ENCODE peak calls at places on chromosome 1, in nine cellular contexts. One of them, this sample, is unnamed.

GRCh38 chr1:37776946-37777516 is 12.1 kb upstream of the EPHA10 start:
- DNase-seq in NCI-H1092 treated with DMSO at 0.1 percent for 48 hours: no peak
- DNase-seq in Right ventricle myocardium superior: no peak
- DNase-seq in astrocyte: no peak
- DNase-seq in heart left ventricle: no peak
- DNase-seq in occipital lobe: no peak
- DNase-seq in fibroblast of mammary gland: no peak
- DNase-seq in psoas muscle: no peak
- DNase-seq in A549: no peak
- DNase-seq in this sample: no peak

GRCh38 chr1:160864173-160864572 is 1.5 kb upstream of the CD244 start:
- DNase-seq in A549: no peak
- DNase-seq in astrocyte: no peak
- DNase-seq in NCI-H1092 treated with DMSO at 0.1 percent for 48 hours: no peak
- DNase-seq in psoas muscle: no peak
- DNase-seq in Right ventricle myocardium superior: no peak
- DNase-seq in fibroblast of mammary gland: no peak
- DNase-seq in heart left ventricle: no peak
- DNase-seq in occipital lobe: no peak
- DNase-seq in this sample: no peak

GRCh38 chr1:210373628-210373877 is 44.9 kb downstream of the HHAT start:
- DNase-seq in astrocyte: no peak
- DNase-seq in psoas muscle: no peak
- DNase-seq in Right ventricle myocardium superior: no peak
- DNase-seq in NCI-H1092 treated with DMSO at 0.1 percent for 48 hours: no peak
- DNase-seq in A549: no peak
- DNase-seq in fibroblast of mammary gland: no peak
- DNase-seq in heart left ventricle: no peak
- DNase-seq in occipital lobe: no peak
- DNase-seq in this sample: no peak

GRCh38 chr1:98264727-98265126 is 343.9 kb upstream of the DPYD start:
- DNase-seq in Right ventricle myocardium superior: no peak
- DNase-seq in A549: no peak
- DNase-seq in psoas muscle: no peak
- DNase-seq in NCI-H1092 treated with DMSO at 0.1 percent for 48 hours: no peak
- DNase-seq in astrocyte: no peak
- DNase-seq in occipital lobe: no peak
- DNase-seq in fibroblast of mammary gland: no peak
- DNase-seq in heart left ventricle: no peak
- DNase-seq in this sample: peak

GRCh38 chr1:3771108-3772026 is 1.2 kb upstream of the SMIM1 start:
- DNase-seq in heart left ventricle: no peak
- DNase-seq in astrocyte: no peak
- DNase-seq in A549: no peak
- DNase-seq in NCI-H1092 treated with DMSO at 0.1 percent for 48 hours: no peak
- DNase-seq in occipital lobe: no peak
- DNase-seq in Right ventricle myocardium superior: no peak
- DNase-seq in psoas muscle: no peak
- DNase-seq in fibroblast of mammary gland: no peak
- DNase-seq in this sample: no peak

GRCh38 chr1:244713329-244713728 is 60.4 kb downstream of the DESI2 start:
- DNase-seq in NCI-H1092 treated with DMSO at 0.1 percent for 48 hours: no peak
- DNase-seq in psoas muscle: no peak
- DNase-seq in fibroblast of mammary gland: no peak
- DNase-seq in astrocyte: no peak
- DNase-seq in occipital lobe: no peak
- DNase-seq in Right ventricle myocardium superior: no peak
- DNase-seq in heart left ventricle: no peak
- DNase-seq in A549: no peak
- DNase-seq in this sample: no peak

GRCh38 chr1:6142734-6143133 is 37.4 kb downstream of the CHD5 start:
- DNase-seq in fibroblast of mammary gland: no peak
- DNase-seq in heart left ventricle: no peak
- DNase-seq in psoas muscle: no peak
- DNase-seq in Right ventricle myocardium superior: no peak
- DNase-seq in A549: no peak
- DNase-seq in NCI-H1092 treated with DMSO at 0.1 percent for 48 hours: no peak
- DNase-seq in occipital lobe: peak
- DNase-seq in astrocyte: no peak
- DNase-seq in this sample: no peak

GRCh38 chr1:216346521-216346920 is 76.7 kb downstream of the USH2A start:
- DNase-seq in occipital lobe: no peak
- DNase-seq in heart left ventricle: no peak
- DNase-seq in astrocyte: no peak
- DNase-seq in A549: no peak
- DNase-seq in psoas muscle: no peak
- DNase-seq in NCI-H1092 treated with DMSO at 0.1 percent for 48 hours: no peak
- DNase-seq in fibroblast of mammary gland: no peak
- DNase-seq in Right ventricle myocardium superior: no peak
- DNase-seq in this sample: no peak

GRCh38 chr1:235415008-235415904 is 48.0 kb downstream of the TBCE start:
- DNase-seq in occipital lobe: peak
- DNase-seq in heart left ventricle: peak
- DNase-seq in fibroblast of mammary gland: peak
- DNase-seq in astrocyte: peak
- DNase-seq in psoas muscle: peak
- DNase-seq in A549: peak
- DNase-seq in NCI-H1092 treated with DMSO at 0.1 percent for 48 hours: peak
- DNase-seq in Right ventricle myocardium superior: peak
- DNase-seq in this sample: peak

GRCh38 chr1:245386321-245387002 is 231.7 kb downstream of the KIF26B start:
- DNase-seq in NCI-H1092 treated with DMSO at 0.1 percent for 48 hours: no peak
- DNase-seq in astrocyte: no peak
- DNase-seq in Right ventricle myocardium superior: no peak
- DNase-seq in occipital lobe: no peak
- DNase-seq in psoas muscle: no peak
- DNase-seq in heart left ventricle: no peak
- DNase-seq in A549: no peak
- DNase-seq in fibroblast of mammary gland: no peak
- DNase-seq in this sample: no peak

GRCh38 chr1:185017338-185017737 is 28.0 kb upstream of the RNF2 start:
- DNase-seq in NCI-H1092 treated with DMSO at 0.1 percent for 48 hours: no peak
- DNase-seq in A549: peak
- DNase-seq in heart left ventricle: no peak
- DNase-seq in Right ventricle myocardium superior: no peak
- DNase-seq in psoas muscle: no peak
- DNase-seq in fibroblast of mammary gland: peak
- DNase-seq in astrocyte: peak
- DNase-seq in occipital lobe: no peak
- DNase-seq in this sample: no peak

GRCh38 chr1:92123868-92124267 is 43.7 kb downstream of the BTBD8 start:
- DNase-seq in fibroblast of mammary gland: no peak
- DNase-seq in astrocyte: no peak
- DNase-seq in A549: no peak
- DNase-seq in occipital lobe: no peak
- DNase-seq in psoas muscle: no peak
- DNase-seq in Right ventricle myocardium superior: no peak
- DNase-seq in heart left ventricle: no peak
- DNase-seq in NCI-H1092 treated with DMSO at 0.1 percent for 48 hours: no peak
- DNase-seq in this sample: no peak

GRCh38 chr1:18611311-18611710 is 19.3 kb upstream of the PAX7 start:
- DNase-seq in psoas muscle: no peak
- DNase-seq in astrocyte: no peak
- DNase-seq in heart left ventricle: no peak
- DNase-seq in A549: no peak
- DNase-seq in occipital lobe: no peak
- DNase-seq in NCI-H1092 treated with DMSO at 0.1 percent for 48 hours: no peak
- DNase-seq in fibroblast of mammary gland: no peak
- DNase-seq in Right ventricle myocardium superior: no peak
- DNase-seq in this sample: no peak

GRCh38 chr1:99652881-99653281 is 7.0 kb downstream of the PALMD start:
- DNase-seq in occipital lobe: no peak
- DNase-seq in astrocyte: peak
- DNase-seq in psoas muscle: no peak
- DNase-seq in heart left ventricle: no peak
- DNase-seq in Right ventricle myocardium superior: no peak
- DNase-seq in A549: no peak
- DNase-seq in fibroblast of mammary gland: no peak
- DNase-seq in NCI-H1092 treated with DMSO at 0.1 percent for 48 hours: no peak
- DNase-seq in this sample: no peak

GRCh38 chr1:173503391-173503790 is 26.3 kb downstream of the PRDX6 start:
- DNase-seq in A549: no peak
- DNase-seq in heart left ventricle: no peak
- DNase-seq in NCI-H1092 treated with DMSO at 0.1 percent for 48 hours: no peak
- DNase-seq in occipital lobe: no peak
- DNase-seq in astrocyte: no peak
- DNase-seq in Right ventricle myocardium superior: no peak
- DNase-seq in psoas muscle: no peak
- DNase-seq in fibroblast of mammary gland: peak
- DNase-seq in this sample: no peak

GRCh38 chr1:177909416-177909815 is 60.4 kb downstream of the SEC16B start:
- DNase-seq in occipital lobe: no peak
- DNase-seq in psoas muscle: no peak
- DNase-seq in astrocyte: no peak
- DNase-seq in A549: no peak
- DNase-seq in heart left ventricle: no peak
- DNase-seq in NCI-H1092 treated with DMSO at 0.1 percent for 48 hours: no peak
- DNase-seq in fibroblast of mammary gland: no peak
- DNase-seq in Right ventricle myocardium superior: no peak
- DNase-seq in this sample: no peak

GRCh38 chr1:47906009-47906432 is 91.2 kb downstream of the TRABD2B start:
- DNase-seq in Right ventricle myocardium superior: no peak
- DNase-seq in fibroblast of mammary gland: peak
- DNase-seq in psoas muscle: no peak
- DNase-seq in astrocyte: no peak
- DNase-seq in heart left ventricle: no peak
- DNase-seq in NCI-H1092 treated with DMSO at 0.1 percent for 48 hours: no peak
- DNase-seq in occipital lobe: no peak
- DNase-seq in A549: no peak
- DNase-seq in this sample: peak

GRCh38 chr1:183191833-183192232 is 5.8 kb downstream of the LAMC2 start:
- DNase-seq in psoas muscle: no peak
- DNase-seq in fibroblast of mammary gland: peak
- DNase-seq in NCI-H1092 treated with DMSO at 0.1 percent for 48 hours: no peak
- DNase-seq in A549: no peak
- DNase-seq in occipital lobe: no peak
- DNase-seq in astrocyte: peak
- DNase-seq in heart left ventricle: no peak
- DNase-seq in Right ventricle myocardium superior: no peak
- DNase-seq in this sample: no peak

GRCh38 chr1:198935371-198935921 is 296.6 kb downstream of the PTPRC start:
- DNase-seq in Right ventricle myocardium superior: peak
- DNase-seq in fibroblast of mammary gland: peak
- DNase-seq in A549: peak
- DNase-seq in occipital lobe: peak
- DNase-seq in heart left ventricle: peak
- DNase-seq in psoas muscle: peak
- DNase-seq in astrocyte: peak
- DNase-seq in NCI-H1092 treated with DMSO at 0.1 percent for 48 hours: peak
- DNase-seq in this sample: no peak

GRCh38 chr1:27605796-27606707 is 2.1 kb upstream of the AHDC1 start:
- DNase-seq in psoas muscle: no peak
- DNase-seq in fibroblast of mammary gland: peak
- DNase-seq in astrocyte: no peak
- DNase-seq in occipital lobe: no peak
- DNase-seq in A549: peak
- DNase-seq in NCI-H1092 treated with DMSO at 0.1 percent for 48 hours: peak
- DNase-seq in heart left ventricle: peak
- DNase-seq in Right ventricle myocardium superior: no peak
- DNase-seq in this sample: peak

GRCh38 chr1:78601068-78601467 is 19.2 kb upstream of the IFI44L start:
- DNase-seq in Right ventricle myocardium superior: no peak
- DNase-seq in fibroblast of mammary gland: no peak
- DNase-seq in occipital lobe: no peak
- DNase-seq in NCI-H1092 treated with DMSO at 0.1 percent for 48 hours: no peak
- DNase-seq in psoas muscle: no peak
- DNase-seq in A549: no peak
- DNase-seq in heart left ventricle: no peak
- DNase-seq in astrocyte: no peak
- DNase-seq in this sample: no peak

GRCh38 chr1:233368784-233369120 is 41.2 kb downstream of the MAP3K21 start:
- DNase-seq in heart left ventricle: no peak
- DNase-seq in astrocyte: no peak
- DNase-seq in A549: no peak
- DNase-seq in occipital lobe: no peak
- DNase-seq in fibroblast of mammary gland: no peak
- DNase-seq in NCI-H1092 treated with DMSO at 0.1 percent for 48 hours: no peak
- DNase-seq in psoas muscle: no peak
- DNase-seq in Right ventricle myocardium superior: no peak
- DNase-seq in this sample: peak